ENCODE peak calls at places on chromosomes 3 and 15, in ten cellular contexts. One of them, this sample, is unnamed.

GRCh38 chr15:50676799-50677483 is 9.7 kb downstream of the TRPM7 start:
- DNase-seq in effector CD4-positive, alpha-beta T cell: no peak
- DNase-seq in ovary: no peak
- DNase-seq in AG10803: peak
- DNase-seq in NCI-H1092 treated with DMSO at 0.1 percent for 48 hours: no peak
- DNase-seq in choroid plexus epithelial cell: peak
- DNase-seq in heart right ventricle: no peak
- DNase-seq in CD4-positive, alpha-beta memory T cell: no peak
- DNase-seq in NCI-H1436: no peak
- DNase-seq in activated CD4-positive, alpha-beta T cell treated with anti-CD3 and anti-CD28 coated beads, Interleukin-2, amount 50 U/mL, for 24 hours: no peak
- DNase-seq in this sample: no peak

GRCh38 chr15:52492132-52492531 is 36.5 kb downstream of the MYO5A start:
- DNase-seq in choroid plexus epithelial cell: no peak
- DNase-seq in activated CD4-positive, alpha-beta T cell treated with anti-CD3 and anti-CD28 coated beads, Interleukin-2, amount 50 U/mL, for 24 hours: no peak
- DNase-seq in CD4-positive, alpha-beta memory T cell: no peak
- DNase-seq in heart right ventricle: no peak
- DNase-seq in NCI-H1436: no peak
- DNase-seq in effector CD4-positive, alpha-beta T cell: no peak
- DNase-seq in ovary: no peak
- DNase-seq in AG10803: no peak
- DNase-seq in NCI-H1092 treated with DMSO at 0.1 percent for 48 hours: no peak
- DNase-seq in this sample: no peak

GRCh38 chr15:99106417-99107220 is 1.7 kb downstream of the SYNM start:
- DNase-seq in effector CD4-positive, alpha-beta T cell: no peak
- DNase-seq in NCI-H1436: no peak
- DNase-seq in NCI-H1092 treated with DMSO at 0.1 percent for 48 hours: no peak
- DNase-seq in ovary: no peak
- DNase-seq in CD4-positive, alpha-beta memory T cell: peak
- DNase-seq in AG10803: no peak
- DNase-seq in heart right ventricle: peak
- DNase-seq in choroid plexus epithelial cell: peak
- DNase-seq in activated CD4-positive, alpha-beta T cell treated with anti-CD3 and anti-CD28 coated beads, Interleukin-2, amount 50 U/mL, for 24 hours: no peak
- DNase-seq in this sample: peak

GRCh38 chr3:31048143-31048542 is 153.7 kb upstream of the GADL1 start:
- DNase-seq in CD4-positive, alpha-beta memory T cell: no peak
- DNase-seq in effector CD4-positive, alpha-beta T cell: no peak
- DNase-seq in activated CD4-positive, alpha-beta T cell treated with anti-CD3 and anti-CD28 coated beads, Interleukin-2, amount 50 U/mL, for 24 hours: no peak
- DNase-seq in ovary: no peak
- DNase-seq in AG10803: no peak
- DNase-seq in NCI-H1092 treated with DMSO at 0.1 percent for 48 hours: no peak
- DNase-seq in choroid plexus epithelial cell: no peak
- DNase-seq in NCI-H1436: no peak
- DNase-seq in heart right ventricle: no peak
- DNase-seq in this sample: no peak

GRCh38 chr3:9866639-9867038 is 13.4 kb downstream of the CIDEC start:
- DNase-seq in NCI-H1092 treated with DMSO at 0.1 percent for 48 hours: no peak
- DNase-seq in effector CD4-positive, alpha-beta T cell: no peak
- DNase-seq in AG10803: peak
- DNase-seq in activated CD4-positive, alpha-beta T cell treated with anti-CD3 and anti-CD28 coated beads, Interleukin-2, amount 50 U/mL, for 24 hours: no peak
- DNase-seq in NCI-H1436: no peak
- DNase-seq in choroid plexus epithelial cell: peak
- DNase-seq in heart right ventricle: no peak
- DNase-seq in ovary: peak
- DNase-seq in CD4-positive, alpha-beta memory T cell: no peak
- DNase-seq in this sample: no peak

GRCh38 chr15:65306551-65306950 is 2.1 kb downstream of the RNU5B-1 start:
- DNase-seq in choroid plexus epithelial cell: no peak
- DNase-seq in heart right ventricle: no peak
- DNase-seq in AG10803: no peak
- DNase-seq in NCI-H1092 treated with DMSO at 0.1 percent for 48 hours: no peak
- DNase-seq in effector CD4-positive, alpha-beta T cell: no peak
- DNase-seq in NCI-H1436: no peak
- DNase-seq in CD4-positive, alpha-beta memory T cell: no peak
- DNase-seq in ovary: no peak
- DNase-seq in activated CD4-positive, alpha-beta T cell treated with anti-CD3 and anti-CD28 coated beads, Interleukin-2, amount 50 U/mL, for 24 hours: no peak
- DNase-seq in this sample: no peak

GRCh38 chr3:155560594-155560993 is 184.3 kb downstream of the PLCH1 start:
- DNase-seq in NCI-H1436: no peak
- DNase-seq in heart right ventricle: no peak
- DNase-seq in CD4-positive, alpha-beta memory T cell: no peak
- DNase-seq in AG10803: peak
- DNase-seq in activated CD4-positive, alpha-beta T cell treated with anti-CD3 and anti-CD28 coated beads, Interleukin-2, amount 50 U/mL, for 24 hours: no peak
- DNase-seq in ovary: no peak
- DNase-seq in effector CD4-positive, alpha-beta T cell: no peak
- DNase-seq in choroid plexus epithelial cell: no peak
- DNase-seq in NCI-H1092 treated with DMSO at 0.1 percent for 48 hours: no peak
- DNase-seq in this sample: no peak

GRCh38 chr3:133426721-133427120 is 26.9 kb downstream of the BFSP2 start:
- DNase-seq in NCI-H1436: no peak
- DNase-seq in activated CD4-positive, alpha-beta T cell treated with anti-CD3 and anti-CD28 coated beads, Interleukin-2, amount 50 U/mL, for 24 hours: no peak
- DNase-seq in AG10803: peak
- DNase-seq in effector CD4-positive, alpha-beta T cell: no peak
- DNase-seq in ovary: no peak
- DNase-seq in heart right ventricle: no peak
- DNase-seq in choroid plexus epithelial cell: peak
- DNase-seq in CD4-positive, alpha-beta memory T cell: no peak
- DNase-seq in NCI-H1092 treated with DMSO at 0.1 percent for 48 hours: no peak
- DNase-seq in this sample: no peak

GRCh38 chr3:149015383-149015782 is 24.0 kb downstream of the GYG1 start:
- DNase-seq in ovary: no peak
- DNase-seq in activated CD4-positive, alpha-beta T cell treated with anti-CD3 and anti-CD28 coated beads, Interleukin-2, amount 50 U/mL, for 24 hours: no peak
- DNase-seq in CD4-positive, alpha-beta memory T cell: no peak
- DNase-seq in AG10803: peak
- DNase-seq in heart right ventricle: no peak
- DNase-seq in choroid plexus epithelial cell: no peak
- DNase-seq in NCI-H1436: no peak
- DNase-seq in NCI-H1092 treated with DMSO at 0.1 percent for 48 hours: no peak
- DNase-seq in effector CD4-positive, alpha-beta T cell: no peak
- DNase-seq in this sample: no peak

GRCh38 chr15:67142142-67143092 is 77.0 kb downstream of the SMAD3 start:
- DNase-seq in NCI-H1092 treated with DMSO at 0.1 percent for 48 hours: no peak
- DNase-seq in ovary: no peak
- DNase-seq in effector CD4-positive, alpha-beta T cell: no peak
- DNase-seq in NCI-H1436: no peak
- DNase-seq in activated CD4-positive, alpha-beta T cell treated with anti-CD3 and anti-CD28 coated beads, Interleukin-2, amount 50 U/mL, for 24 hours: no peak
- DNase-seq in heart right ventricle: no peak
- DNase-seq in choroid plexus epithelial cell: peak
- DNase-seq in CD4-positive, alpha-beta memory T cell: no peak
- DNase-seq in AG10803: peak
- DNase-seq in this sample: no peak

GRCh38 chr3:32154180-32154579 is 47.8 kb downstream of the GPD1L start:
- DNase-seq in heart right ventricle: no peak
- DNase-seq in CD4-positive, alpha-beta memory T cell: no peak
- DNase-seq in NCI-H1436: no peak
- DNase-seq in effector CD4-positive, alpha-beta T cell: no peak
- DNase-seq in activated CD4-positive, alpha-beta T cell treated with anti-CD3 and anti-CD28 coated beads, Interleukin-2, amount 50 U/mL, for 24 hours: no peak
- DNase-seq in ovary: no peak
- DNase-seq in choroid plexus epithelial cell: peak
- DNase-seq in AG10803: no peak
- DNase-seq in NCI-H1092 treated with DMSO at 0.1 percent for 48 hours: no peak
- DNase-seq in this sample: no peak

GRCh38 chr3:172102123-172102882 is 62.9 kb downstream of the FNDC3B start:
- DNase-seq in NCI-H1092 treated with DMSO at 0.1 percent for 48 hours: no peak
- DNase-seq in CD4-positive, alpha-beta memory T cell: peak
- DNase-seq in effector CD4-positive, alpha-beta T cell: peak
- DNase-seq in ovary: no peak
- DNase-seq in choroid plexus epithelial cell: no peak
- DNase-seq in NCI-H1436: no peak
- DNase-seq in activated CD4-positive, alpha-beta T cell treated with anti-CD3 and anti-CD28 coated beads, Interleukin-2, amount 50 U/mL, for 24 hours: no peak
- DNase-seq in AG10803: no peak
- DNase-seq in heart right ventricle: no peak
- DNase-seq in this sample: peak

GRCh38 chr3:145721273-145721805 is 439.6 kb downstream of the PLOD2 start:
- DNase-seq in ovary: no peak
- DNase-seq in choroid plexus epithelial cell: no peak
- DNase-seq in NCI-H1436: no peak
- DNase-seq in AG10803: no peak
- DNase-seq in activated CD4-positive, alpha-beta T cell treated with anti-CD3 and anti-CD28 coated beads, Interleukin-2, amount 50 U/mL, for 24 hours: no peak
- DNase-seq in effector CD4-positive, alpha-beta T cell: no peak
- DNase-seq in NCI-H1092 treated with DMSO at 0.1 percent for 48 hours: no peak
- DNase-seq in CD4-positive, alpha-beta memory T cell: no peak
- DNase-seq in heart right ventricle: no peak
- DNase-seq in this sample: no peak

GRCh38 chr15:78146437-78147154 is 2.6 kb upstream of the IDH3A start:
- DNase-seq in NCI-H1092 treated with DMSO at 0.1 percent for 48 hours: no peak
- DNase-seq in ovary: no peak
- DNase-seq in activated CD4-positive, alpha-beta T cell treated with anti-CD3 and anti-CD28 coated beads, Interleukin-2, amount 50 U/mL, for 24 hours: no peak
- DNase-seq in NCI-H1436: no peak
- DNase-seq in effector CD4-positive, alpha-beta T cell: no peak
- DNase-seq in heart right ventricle: no peak
- DNase-seq in choroid plexus epithelial cell: no peak
- DNase-seq in CD4-positive, alpha-beta memory T cell: no peak
- DNase-seq in AG10803: no peak
- DNase-seq in this sample: no peak

GRCh38 chr3:122416966-122417365 is 1.1 kb upstream of the WDR5B start:
- DNase-seq in choroid plexus epithelial cell: peak
- DNase-seq in NCI-H1436: no peak
- DNase-seq in activated CD4-positive, alpha-beta T cell treated with anti-CD3 and anti-CD28 coated beads, Interleukin-2, amount 50 U/mL, for 24 hours: no peak
- DNase-seq in NCI-H1092 treated with DMSO at 0.1 percent for 48 hours: no peak
- DNase-seq in AG10803: no peak
- DNase-seq in CD4-positive, alpha-beta memory T cell: no peak
- DNase-seq in effector CD4-positive, alpha-beta T cell: no peak
- DNase-seq in ovary: no peak
- DNase-seq in heart right ventricle: no peak
- DNase-seq in this sample: no peak

GRCh38 chr15:81740402-81740801 is 305.4 kb downstream of the MEX3B start:
- DNase-seq in ovary: no peak
- DNase-seq in NCI-H1436: no peak
- DNase-seq in AG10803: no peak
- DNase-seq in effector CD4-positive, alpha-beta T cell: no peak
- DNase-seq in choroid plexus epithelial cell: peak
- DNase-seq in activated CD4-positive, alpha-beta T cell treated with anti-CD3 and anti-CD28 coated beads, Interleukin-2, amount 50 U/mL, for 24 hours: no peak
- DNase-seq in heart right ventricle: no peak
- DNase-seq in NCI-H1092 treated with DMSO at 0.1 percent for 48 hours: no peak
- DNase-seq in CD4-positive, alpha-beta memory T cell: no peak
- DNase-seq in this sample: no peak

GRCh38 chr3:177813322-177813721 is 616.0 kb upstream of the TBL1XR1 start:
- DNase-seq in effector CD4-positive, alpha-beta T cell: no peak
- DNase-seq in choroid plexus epithelial cell: peak
- DNase-seq in heart right ventricle: peak
- DNase-seq in NCI-H1092 treated with DMSO at 0.1 percent for 48 hours: peak
- DNase-seq in ovary: no peak
- DNase-seq in activated CD4-positive, alpha-beta T cell treated with anti-CD3 and anti-CD28 coated beads, Interleukin-2, amount 50 U/mL, for 24 hours: no peak
- DNase-seq in CD4-positive, alpha-beta memory T cell: no peak
- DNase-seq in NCI-H1436: no peak
- DNase-seq in AG10803: no peak
- DNase-seq in this sample: no peak

GRCh38 chr3:184874709-184875644 is 63.0 kb downstream of the VPS8 start:
- DNase-seq in choroid plexus epithelial cell: peak
- DNase-seq in activated CD4-positive, alpha-beta T cell treated with anti-CD3 and anti-CD28 coated beads, Interleukin-2, amount 50 U/mL, for 24 hours: no peak
- DNase-seq in heart right ventricle: peak
- DNase-seq in NCI-H1436: peak
- DNase-seq in AG10803: peak
- DNase-seq in NCI-H1092 treated with DMSO at 0.1 percent for 48 hours: peak
- DNase-seq in CD4-positive, alpha-beta memory T cell: no peak
- DNase-seq in ovary: no peak
- DNase-seq in effector CD4-positive, alpha-beta T cell: no peak
- DNase-seq in this sample: peak

GRCh38 chr3:101261506-101261905 is 58.9 kb downstream of the IMPG2 start:
- DNase-seq in NCI-H1436: no peak
- DNase-seq in choroid plexus epithelial cell: peak
- DNase-seq in ovary: no peak
- DNase-seq in effector CD4-positive, alpha-beta T cell: no peak
- DNase-seq in NCI-H1092 treated with DMSO at 0.1 percent for 48 hours: no peak
- DNase-seq in CD4-positive, alpha-beta memory T cell: no peak
- DNase-seq in AG10803: peak
- DNase-seq in activated CD4-positive, alpha-beta T cell treated with anti-CD3 and anti-CD28 coated beads, Interleukin-2, amount 50 U/mL, for 24 hours: no peak
- DNase-seq in heart right ventricle: no peak
- DNase-seq in this sample: no peak

GRCh38 chr3:11350374-11350773 is 78.2 kb downstream of the ATG7 start:
- DNase-seq in choroid plexus epithelial cell: peak
- DNase-seq in AG10803: no peak
- DNase-seq in NCI-H1092 treated with DMSO at 0.1 percent for 48 hours: no peak
- DNase-seq in activated CD4-positive, alpha-beta T cell treated with anti-CD3 and anti-CD28 coated beads, Interleukin-2, amount 50 U/mL, for 24 hours: no peak
- DNase-seq in ovary: no peak
- DNase-seq in CD4-positive, alpha-beta memory T cell: no peak
- DNase-seq in heart right ventricle: no peak
- DNase-seq in NCI-H1436: no peak
- DNase-seq in effector CD4-positive, alpha-beta T cell: no peak
- DNase-seq in this sample: no peak

GRCh38 chr3:197511853-197512635 is 43.7 kb downstream of the BDH1 start:
- DNase-seq in choroid plexus epithelial cell: no peak
- DNase-seq in activated CD4-positive, alpha-beta T cell treated with anti-CD3 and anti-CD28 coated beads, Interleukin-2, amount 50 U/mL, for 24 hours: no peak
- DNase-seq in NCI-H1436: no peak
- DNase-seq in heart right ventricle: no peak
- DNase-seq in ovary: no peak
- DNase-seq in NCI-H1092 treated with DMSO at 0.1 percent for 48 hours: no peak
- DNase-seq in effector CD4-positive, alpha-beta T cell: no peak
- DNase-seq in AG10803: no peak
- DNase-seq in CD4-positive, alpha-beta memory T cell: no peak
- DNase-seq in this sample: no peak

GRCh38 chr3:87801409-87801808 is 257.4 kb downstream of the CGGBP1 start:
- DNase-seq in activated CD4-positive, alpha-beta T cell treated with anti-CD3 and anti-CD28 coated beads, Interleukin-2, amount 50 U/mL, for 24 hours: no peak
- DNase-seq in choroid plexus epithelial cell: no peak
- DNase-seq in NCI-H1092 treated with DMSO at 0.1 percent for 48 hours: no peak
- DNase-seq in ovary: no peak
- DNase-seq in NCI-H1436: no peak
- DNase-seq in heart right ventricle: no peak
- DNase-seq in AG10803: no peak
- DNase-seq in CD4-positive, alpha-beta memory T cell: no peak
- DNase-seq in effector CD4-positive, alpha-beta T cell: no peak
- DNase-seq in this sample: no peak

GRCh38 chr15:36483409-36483808 is 96.0 kb upstream of the CDIN1 start:
- DNase-seq in heart right ventricle: no peak
- DNase-seq in NCI-H1092 treated with DMSO at 0.1 percent for 48 hours: no peak
- DNase-seq in effector CD4-positive, alpha-beta T cell: no peak
- DNase-seq in CD4-positive, alpha-beta memory T cell: no peak
- DNase-seq in activated CD4-positive, alpha-beta T cell treated with anti-CD3 and anti-CD28 coated beads, Interleukin-2, amount 50 U/mL, for 24 hours: no peak
- DNase-seq in choroid plexus epithelial cell: no peak
- DNase-seq in NCI-H1436: no peak
- DNase-seq in ovary: no peak
- DNase-seq in AG10803: no peak
- DNase-seq in this sample: no peak

GRCh38 chr3:160226740-160227048 is 1.5 kb downstream of the C3orf80 start:
- DNase-seq in AG10803: no peak
- DNase-seq in choroid plexus epithelial cell: no peak
- DNase-seq in CD4-positive, alpha-beta memory T cell: no peak
- DNase-seq in effector CD4-positive, alpha-beta T cell: no peak
- DNase-seq in activated CD4-positive, alpha-beta T cell treated with anti-CD3 and anti-CD28 coated beads, Interleukin-2, amount 50 U/mL, for 24 hours: no peak
- DNase-seq in heart right ventricle: no peak
- DNase-seq in NCI-H1092 treated with DMSO at 0.1 percent for 48 hours: no peak
- DNase-seq in NCI-H1436: no peak
- DNase-seq in ovary: no peak
- DNase-seq in this sample: no peak